ENCODE peak calls at places on chromosomes 12 and 14, in seven cellular contexts. One of them, this sample, is unnamed.

GRCh38 chr14:100526057-100526456 is 61.2 kb downstream of the BEGAIN start:
- DNase-seq in cardiac muscle cell: no peak
- DNase-seq in HT1080: no peak
- DNase-seq in left cardiac atrium: no peak
- DNase-seq in NCI-H226: no peak
- DNase-seq in cardiac fibroblast: no peak
- DNase-seq in H7: no peak
- DNase-seq in this sample: no peak

GRCh38 chr14:24761141-24761540 is 127.2 kb upstream of the GZMB start:
- DNase-seq in H7: peak
- DNase-seq in cardiac fibroblast: no peak
- DNase-seq in left cardiac atrium: no peak
- DNase-seq in cardiac muscle cell: no peak
- DNase-seq in HT1080: no peak
- DNase-seq in NCI-H226: no peak
- DNase-seq in this sample: no peak

GRCh38 chr14:62468946-62469345 is 576.3 kb downstream of the KCNH5 start:
- DNase-seq in HT1080: no peak
- DNase-seq in left cardiac atrium: no peak
- DNase-seq in cardiac fibroblast: no peak
- DNase-seq in NCI-H226: peak
- DNase-seq in H7: no peak
- DNase-seq in cardiac muscle cell: no peak
- DNase-seq in this sample: no peak

GRCh38 chr12:15555466-15555865 is 233.2 kb downstream of the PTPRO start:
- DNase-seq in left cardiac atrium: no peak
- DNase-seq in cardiac muscle cell: no peak
- DNase-seq in NCI-H226: no peak
- DNase-seq in cardiac fibroblast: no peak
- DNase-seq in HT1080: no peak
- DNase-seq in H7: no peak
- DNase-seq in this sample: no peak

GRCh38 chr12:116969615-116970575 is 59.1 kb downstream of the FBXW8 start:
- DNase-seq in HT1080: no peak
- DNase-seq in cardiac muscle cell: no peak
- DNase-seq in NCI-H226: no peak
- DNase-seq in left cardiac atrium: peak
- DNase-seq in cardiac fibroblast: peak
- DNase-seq in H7: no peak
- DNase-seq in this sample: no peak

GRCh38 chr14:50560929-50561280 is 960 bp downstream of the ATL1 start:
- DNase-seq in left cardiac atrium: peak
- DNase-seq in HT1080: no peak
- DNase-seq in cardiac muscle cell: peak
- DNase-seq in cardiac fibroblast: peak
- DNase-seq in H7: peak
- DNase-seq in NCI-H226: no peak
- DNase-seq in this sample: peak

GRCh38 chr12:58621126-58621525 is 299.2 kb downstream of the LRIG3 start:
- DNase-seq in NCI-H226: no peak
- DNase-seq in left cardiac atrium: no peak
- DNase-seq in HT1080: no peak
- DNase-seq in cardiac fibroblast: no peak
- DNase-seq in H7: no peak
- DNase-seq in cardiac muscle cell: no peak
- DNase-seq in this sample: no peak

GRCh38 chr12:75315518-75315917 is 14.6 kb downstream of the CAPS2 start:
- DNase-seq in left cardiac atrium: no peak
- DNase-seq in cardiac muscle cell: no peak
- DNase-seq in cardiac fibroblast: peak
- DNase-seq in H7: no peak
- DNase-seq in NCI-H226: peak
- DNase-seq in HT1080: peak
- DNase-seq in this sample: no peak

GRCh38 chr12:54016478-54016964 is 7.7 kb downstream of the HOXC8 start:
- DNase-seq in left cardiac atrium: no peak
- DNase-seq in cardiac muscle cell: no peak
- DNase-seq in H7: no peak
- DNase-seq in NCI-H226: peak
- DNase-seq in cardiac fibroblast: no peak
- DNase-seq in HT1080: peak
- DNase-seq in this sample: no peak

GRCh38 chr12:53217049-53217929 is 10.2 kb upstream of the ITGB7 start:
- DNase-seq in H7: peak
- DNase-seq in left cardiac atrium: no peak
- DNase-seq in NCI-H226: peak
- DNase-seq in cardiac fibroblast: peak
- DNase-seq in cardiac muscle cell: no peak
- DNase-seq in HT1080: peak
- DNase-seq in this sample: peak

GRCh38 chr12:133129368-133130037 is 571 bp downstream of the ZNF891 start:
- DNase-seq in cardiac muscle cell: peak
- DNase-seq in HT1080: peak
- DNase-seq in left cardiac atrium: no peak
- DNase-seq in cardiac fibroblast: peak
- DNase-seq in H7: no peak
- DNase-seq in NCI-H226: peak
- DNase-seq in this sample: no peak

GRCh38 chr12:54207539-54208267 is 18.9 kb upstream of the SMUG1 start:
- DNase-seq in cardiac fibroblast: peak
- DNase-seq in HT1080: peak
- DNase-seq in H7: peak
- DNase-seq in NCI-H226: peak
- DNase-seq in left cardiac atrium: peak
- DNase-seq in cardiac muscle cell: peak
- DNase-seq in this sample: peak

GRCh38 chr12:124322271-124322998 is 27.5 kb downstream of the RFLNA start:
- DNase-seq in HT1080: no peak
- DNase-seq in left cardiac atrium: no peak
- DNase-seq in cardiac muscle cell: no peak
- DNase-seq in NCI-H226: no peak
- DNase-seq in cardiac fibroblast: peak
- DNase-seq in H7: no peak
- DNase-seq in this sample: no peak

This sample was measured in posterior vena cava.